ENCODE peak calls at places on chromosomes 1 and 21, in six cellular contexts. W, A, K, J, G and X are unnamed samples.

GRCh38 chr21:42609806-42610205 is 43.6 kb upstream of the PDE9A start:
- DNase-seq in A (no peak), W (no peak), J (no peak), K (no peak), G (no peak), X (no peak)

GRCh38 chr1:177568702-177569101 is 397.9 kb downstream of the BRINP2 start:
- DNase-seq in G (no peak), W (no peak), J (no peak), A (no peak), K (no peak), X (no peak)

GRCh38 chr1:204589409-204590038 is 73.3 kb downstream of the MDM4 start:
- DNase-seq in A (no peak), K (no peak), G (no peak), W (no peak), J (no peak), X (no peak)

GRCh38 chr1:12549460-12550349 is 68.3 kb downstream of the DHRS3 start:
- DNase-seq in W (no peak), K (no peak), J (no peak), G (peak; percentile 54), A (peak; percentile 92), X (peak; percentile 99)

GRCh38 chr21:34147835-34148804 is 74.7 kb downstream of the MRPS6 start:
- DNase-seq in G (peak; percentile 50), K (no peak), A (no peak), J (no peak), W (no peak), X (peak; percentile 37)

GRCh38 chr21:37642493-37642892 is 273.8 kb downstream of the KCNJ6 start:
- DNase-seq in A (no peak), W (peak; percentile 81), K (no peak), J (no peak), G (no peak), X (no peak)

GRCh38 chr1:227939791-227940771 is 7.7 kb downstream of the WNT9A start:
- DNase-seq in G (no peak), J (peak; percentile 64), W (peak; percentile 35), K (no peak), A (peak; percentile 14), X (no peak)

GRCh38 chr21:36709030-36709867 is 10.3 kb downstream of the SIM2 start:
- DNase-seq in J (peak; percentile 67), K (no peak), W (peak; percentile 72), A (no peak), G (no peak), X (no peak)

GRCh38 chr1:151728151-151728711 is 6.9 kb downstream of the RIIAD1 start:
- DNase-seq in K (no peak), G (peak; percentile 40), W (peak; percentile 83), J (no peak), A (no peak), X (peak; percentile 25)

GRCh38 chr1:25208127-25208526 is 24.2 kb downstream of the SYF2 start:
- DNase-seq in A (no peak), W (no peak), J (no peak), K (no peak), G (no peak), X (no peak)
- TF ChIP-seq CTCF in A (no peak), W (no peak), J (no peak), K (no peak), G (no peak), X (no peak)

GRCh38 chr1:181583598-181583997 is 100.3 kb downstream of the CACNA1E start:
- DNase-seq in A (no peak), J (no peak), G (no peak), W (peak; percentile 85), K (no peak), X (no peak)
- TF ChIP-seq CTCF in A (no peak), J (peak; percentile 45), G (no peak), W (peak; percentile 88), K (peak; percentile 68), X (no peak)

DNA sequence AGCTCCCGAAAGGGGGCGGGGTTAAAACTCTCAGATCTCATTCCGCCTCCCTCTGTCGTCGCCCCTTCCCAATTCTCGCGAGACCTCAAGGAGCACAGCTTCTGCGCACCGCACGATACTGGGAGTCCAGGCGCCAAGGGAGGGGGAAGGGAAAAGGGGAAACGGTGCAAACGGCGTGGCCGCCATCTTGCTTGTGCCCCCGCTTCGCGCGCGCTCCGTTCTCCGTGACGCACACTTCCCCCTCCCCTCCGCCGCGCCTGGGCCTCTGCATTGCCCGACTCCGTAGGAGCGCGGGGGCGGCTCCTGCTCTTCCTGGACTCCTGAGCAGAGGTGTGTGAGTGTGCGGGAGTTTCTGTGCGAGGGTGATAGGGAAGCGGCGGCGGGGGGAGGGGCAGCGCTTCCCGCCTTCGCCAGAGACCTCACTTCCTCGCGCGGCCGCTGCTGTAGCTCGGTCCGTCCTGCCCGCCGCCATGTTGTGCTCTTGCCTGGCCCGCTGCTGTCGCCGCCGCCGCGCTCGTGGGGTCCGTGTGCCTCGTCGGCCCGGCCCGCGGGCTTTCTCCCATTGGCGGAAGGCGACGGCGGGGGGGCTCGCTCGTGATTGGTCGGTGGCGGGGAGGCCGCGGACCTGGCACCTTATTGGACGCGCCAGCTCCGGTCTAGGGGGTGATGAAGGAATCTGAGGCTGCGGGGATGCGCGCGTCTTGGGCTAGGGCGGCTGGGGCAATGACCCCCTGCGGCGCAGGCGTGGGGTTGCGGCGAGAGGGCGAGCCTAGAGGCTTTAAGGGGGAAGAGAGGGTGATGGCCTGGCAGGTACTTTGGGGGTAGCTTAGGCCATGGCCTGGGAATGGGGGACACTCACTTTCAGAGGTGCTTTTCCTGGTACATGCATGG is at the start of gene NFYC:
- DNase-seq in A (peak; percentile 97), G (peak; percentile 97), W (peak; percentile 99), K (peak; percentile 94), J (peak; percentile 97), X (peak; percentile 98)
- TF ChIP-seq CTCF in A (peak; percentile 12), G (no peak), W (no peak), K (no peak), J (peak; percentile 22), X (no peak)

DNA sequence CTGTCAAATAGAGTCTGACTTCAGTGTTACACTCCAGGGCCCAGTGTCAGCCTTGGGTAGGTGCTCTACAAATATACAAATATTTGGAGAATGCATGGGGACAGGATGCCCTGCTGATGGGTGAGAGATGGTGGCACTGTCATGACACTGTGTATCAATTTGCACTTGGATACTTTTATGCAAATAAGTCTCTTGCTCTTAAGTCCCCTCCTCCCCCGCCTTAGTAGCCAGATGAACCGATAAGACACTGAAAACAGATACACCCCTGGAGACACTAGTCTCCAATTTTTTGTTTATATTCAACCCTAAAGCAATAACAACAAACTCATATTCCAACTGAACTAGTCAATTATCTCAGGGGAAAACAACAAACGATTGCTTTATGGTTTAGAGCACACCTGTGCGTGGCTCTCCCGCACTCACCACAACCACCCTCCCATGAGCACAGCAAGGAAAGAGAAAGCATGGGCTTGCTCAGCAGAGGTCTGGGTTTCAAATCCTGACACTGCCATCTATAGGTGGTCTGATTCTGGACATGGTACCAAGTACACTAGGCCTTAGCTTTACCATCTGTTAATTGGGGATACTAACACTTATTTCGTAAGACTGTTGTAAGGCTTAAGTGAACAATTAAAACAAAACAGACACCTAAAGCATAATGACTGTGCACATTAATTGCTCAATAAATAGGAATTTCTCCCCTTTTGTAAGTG is 50.3 kb downstream of the HIVEP3 start:
- DNase-seq in G (no peak), W (no peak), A (no peak), J (no peak), K (no peak), X (no peak)
- TF ChIP-seq CTCF in G (no peak), W (peak; percentile 47), A (no peak), J (no peak), K (no peak), X (peak; percentile 30)

GRCh38 chr1:85022700-85023099 is 25.6 kb downstream of the MCOLN3 start:
- DNase-seq in A (no peak), J (no peak), W (no peak), K (no peak), G (no peak), X (no peak)

GRCh38 chr1:85025940-85026339 is 22.4 kb downstream of the MCOLN3 start:
- DNase-seq in J (no peak), W (no peak), G (no peak), K (no peak), A (no peak), X (no peak)

GRCh38 chr1:85030536-85030935 is 17.8 kb downstream of the MCOLN3 start:
- DNase-seq in J (no peak), K (no peak), A (no peak), G (no peak), W (no peak), X (no peak)

GRCh38 chr1:85024736-85025135 is 23.6 kb downstream of the MCOLN3 start:
- DNase-seq in A (no peak), K (no peak), J (no peak), W (no peak), G (no peak), X (no peak)

GRCh38 chr1:85027242-85027983 is 20.9 kb downstream of the MCOLN3 start:
- DNase-seq in W (no peak), G (no peak), A (no peak), J (no peak), K (no peak), X (no peak)
- TF ChIP-seq CTCF in W (peak; percentile 38), G (no peak), A (peak; percentile 15), J (no peak), K (no peak), X (no peak)

DNA sequence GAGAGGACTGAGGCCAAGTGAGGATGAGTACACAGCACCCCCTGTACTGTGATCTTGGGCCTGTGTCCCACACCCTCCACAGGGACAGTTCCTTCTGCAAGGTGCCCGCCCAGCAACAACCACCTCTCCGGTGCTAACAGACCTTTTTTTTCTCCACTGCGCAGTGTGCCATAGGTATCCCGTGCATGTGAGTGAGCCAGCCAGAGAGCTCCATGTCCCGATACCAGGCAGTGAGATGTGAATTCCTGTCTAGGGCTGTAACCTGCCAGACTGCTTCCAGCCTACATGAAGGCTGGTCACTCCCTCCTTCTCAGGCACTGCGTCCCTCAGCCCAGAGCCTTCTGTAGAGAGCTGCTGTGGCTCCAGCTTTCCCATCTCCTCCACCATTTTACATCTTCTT is 56.9 kb downstream of the PCBP3 start:
- DNase-seq in A (no peak), K (no peak), J (no peak), G (no peak), W (no peak), X (no peak)
- TF ChIP-seq CTCF in A (no peak), K (no peak), J (no peak), G (no peak), W (no peak), X (no peak)